ENCODE peak calls at places on chromosomes 4 and X, in nine cellular contexts. One of them, this sample, is unnamed.

GRCh38 chr4:109157205-109157604 is 145.3 kb downstream of the COL25A1 start:
- DNase-seq in CD4-positive, alpha-beta T cell: no peak
- DNase-seq in astrocyte of the hippocampus: no peak
- DNase-seq in NCI-H1930: no peak
- DNase-seq in left lung: no peak
- DNase-seq in H9: no peak
- DNase-seq in substantia nigra: no peak
- DNase-seq in activated naive CD4-positive, alpha-beta T cell: no peak
- DNase-seq in neural crest cell: no peak
- DNase-seq in this sample: no peak

GRCh38 chr4:70277121-70277520 is 34.7 kb downstream of the CSN3 start:
- DNase-seq in activated naive CD4-positive, alpha-beta T cell: no peak
- DNase-seq in astrocyte of the hippocampus: no peak
- DNase-seq in left lung: no peak
- DNase-seq in neural crest cell: no peak
- DNase-seq in substantia nigra: no peak
- DNase-seq in H9: no peak
- DNase-seq in CD4-positive, alpha-beta T cell: no peak
- DNase-seq in NCI-H1930: no peak
- DNase-seq in this sample: no peak

GRCh38 chrX:55057691-55058249 is 17.1 kb upstream of the PAGE2B start:
- DNase-seq in left lung: no peak
- DNase-seq in H9: no peak
- DNase-seq in astrocyte of the hippocampus: peak
- DNase-seq in activated naive CD4-positive, alpha-beta T cell: no peak
- DNase-seq in NCI-H1930: no peak
- DNase-seq in CD4-positive, alpha-beta T cell: no peak
- DNase-seq in substantia nigra: no peak
- DNase-seq in neural crest cell: peak
- DNase-seq in this sample: no peak

GRCh38 chr4:5566991-5567390 is 141.4 kb downstream of the EVC2 start:
- DNase-seq in CD4-positive, alpha-beta T cell: no peak
- DNase-seq in activated naive CD4-positive, alpha-beta T cell: no peak
- DNase-seq in astrocyte of the hippocampus: no peak
- DNase-seq in substantia nigra: no peak
- DNase-seq in NCI-H1930: no peak
- DNase-seq in left lung: no peak
- DNase-seq in neural crest cell: no peak
- DNase-seq in H9: no peak
- DNase-seq in this sample: no peak

GRCh38 chr4:19293080-19293479 is 958.6 kb upstream of the SLIT2 start:
- DNase-seq in substantia nigra: no peak
- DNase-seq in astrocyte of the hippocampus: no peak
- DNase-seq in NCI-H1930: no peak
- DNase-seq in neural crest cell: no peak
- DNase-seq in left lung: no peak
- DNase-seq in activated naive CD4-positive, alpha-beta T cell: no peak
- DNase-seq in CD4-positive, alpha-beta T cell: no peak
- DNase-seq in H9: no peak
- DNase-seq in this sample: no peak

GRCh38 chr4:29711226-29711625 is 1008.9 kb upstream of the PCDH7 start:
- DNase-seq in H9: no peak
- DNase-seq in neural crest cell: no peak
- DNase-seq in activated naive CD4-positive, alpha-beta T cell: no peak
- DNase-seq in substantia nigra: no peak
- DNase-seq in NCI-H1930: no peak
- DNase-seq in left lung: no peak
- DNase-seq in CD4-positive, alpha-beta T cell: no peak
- DNase-seq in astrocyte of the hippocampus: no peak
- DNase-seq in this sample: no peak

GRCh38 chrX:68932611-68933010 is 103.8 kb downstream of the EFNB1 start:
- DNase-seq in astrocyte of the hippocampus: peak
- DNase-seq in neural crest cell: no peak
- DNase-seq in activated naive CD4-positive, alpha-beta T cell: no peak
- DNase-seq in CD4-positive, alpha-beta T cell: no peak
- DNase-seq in left lung: no peak
- DNase-seq in NCI-H1930: no peak
- DNase-seq in substantia nigra: no peak
- DNase-seq in H9: no peak
- DNase-seq in this sample: no peak

GRCh38 chr4:113499166-113499565 is 262.4 kb downstream of the CAMK2D start:
- DNase-seq in activated naive CD4-positive, alpha-beta T cell: no peak
- DNase-seq in NCI-H1930: no peak
- DNase-seq in substantia nigra: no peak
- DNase-seq in CD4-positive, alpha-beta T cell: no peak
- DNase-seq in neural crest cell: no peak
- DNase-seq in astrocyte of the hippocampus: no peak
- DNase-seq in left lung: no peak
- DNase-seq in H9: no peak
- DNase-seq in this sample: no peak

GRCh38 chr4:171101845-171102244 is 711.4 kb upstream of the GALNTL6 start:
- DNase-seq in neural crest cell: no peak
- DNase-seq in CD4-positive, alpha-beta T cell: no peak
- DNase-seq in activated naive CD4-positive, alpha-beta T cell: no peak
- DNase-seq in substantia nigra: no peak
- DNase-seq in H9: no peak
- DNase-seq in astrocyte of the hippocampus: no peak
- DNase-seq in left lung: no peak
- DNase-seq in NCI-H1930: no peak
- DNase-seq in this sample: no peak

GRCh38 chr4:26256016-26256415 is 64.8 kb upstream of the RBPJ start:
- DNase-seq in CD4-positive, alpha-beta T cell: no peak
- DNase-seq in NCI-H1930: no peak
- DNase-seq in left lung: no peak
- DNase-seq in neural crest cell: no peak
- DNase-seq in substantia nigra: no peak
- DNase-seq in astrocyte of the hippocampus: no peak
- DNase-seq in activated naive CD4-positive, alpha-beta T cell: no peak
- DNase-seq in H9: no peak
- DNase-seq in this sample: no peak

GRCh38 chrX:27555514-27555913 is 34.6 kb upstream of the DCAF8L2 start:
- DNase-seq in CD4-positive, alpha-beta T cell: no peak
- DNase-seq in activated naive CD4-positive, alpha-beta T cell: no peak
- DNase-seq in NCI-H1930: peak
- DNase-seq in substantia nigra: no peak
- DNase-seq in left lung: no peak
- DNase-seq in H9: no peak
- DNase-seq in astrocyte of the hippocampus: peak
- DNase-seq in neural crest cell: no peak
- DNase-seq in this sample: no peak

GRCh38 chrX:46029777-46030176 is 515.4 kb downstream of the ZNF674 start:
- DNase-seq in left lung: no peak
- DNase-seq in astrocyte of the hippocampus: no peak
- DNase-seq in neural crest cell: no peak
- DNase-seq in substantia nigra: no peak
- DNase-seq in CD4-positive, alpha-beta T cell: no peak
- DNase-seq in H9: no peak
- DNase-seq in NCI-H1930: peak
- DNase-seq in activated naive CD4-positive, alpha-beta T cell: no peak
- DNase-seq in this sample: no peak

GRCh38 chr4:140738111-140738510 is 18.1 kb downstream of the TBC1D9 start:
- DNase-seq in substantia nigra: no peak
- DNase-seq in neural crest cell: no peak
- DNase-seq in CD4-positive, alpha-beta T cell: no peak
- DNase-seq in astrocyte of the hippocampus: no peak
- DNase-seq in activated naive CD4-positive, alpha-beta T cell: no peak
- DNase-seq in NCI-H1930: no peak
- DNase-seq in left lung: no peak
- DNase-seq in H9: no peak
- DNase-seq in this sample: no peak

This sample was measured in ureter.